ENCODE peak calls at places on chromosomes 11 and 22, in four cellular contexts. One of them, this sample, is unnamed.

GRCh38 chr11:131760191-131760951 is 390.0 kb downstream of the NTM start:
- DNase-seq in epithelial cell of esophagus: no peak
- DNase-seq in GM23338: peak; percentile 87
- DNase-seq in tibial nerve: no peak
- DNase-seq in this sample: no peak

GRCh38 chr22:44461083-44461375 is 37.0 kb downstream of the RTL6 start:
- DNase-seq in GM23338: no peak
- DNase-seq in tibial nerve: no peak
- DNase-seq in epithelial cell of esophagus: no peak
- DNase-seq in this sample: no peak

GRCh38 chr22:23058481-23059336 is 11.6 kb upstream of the GNAZ start:
- DNase-seq in tibial nerve: no peak
- DNase-seq in epithelial cell of esophagus: no peak
- DNase-seq in GM23338: no peak
- DNase-seq in this sample: no peak

GRCh38 chr11:111327908-111328624 is 29.7 kb downstream of the POU2AF3 start:
- DNase-seq in tibial nerve: no peak
- DNase-seq in GM23338: peak; percentile 6
- DNase-seq in epithelial cell of esophagus: no peak
- DNase-seq in this sample: no peak

GRCh38 chr11:131397666-131398065 is 27.3 kb downstream of the NTM start:
- DNase-seq in tibial nerve: no peak
- DNase-seq in epithelial cell of esophagus: no peak
- DNase-seq in GM23338: no peak
- DNase-seq in this sample: no peak

GRCh38 chr11:4154503-4154902 is 59.9 kb downstream of the RRM1 start:
- DNase-seq in epithelial cell of esophagus: no peak
- DNase-seq in tibial nerve: no peak
- DNase-seq in GM23338: no peak
- DNase-seq in this sample: no peak

GRCh38 chr11:67600324-67601029 is 6.3 kb upstream of the NDUFV1 start:
- DNase-seq in epithelial cell of esophagus: no peak
- DNase-seq in GM23338: no peak
- DNase-seq in tibial nerve: no peak
- DNase-seq in this sample: no peak

GRCh38 chr11:1888347-1888753 is 3.3 kb downstream of the PRR33 start:
- DNase-seq in GM23338: no peak
- DNase-seq in tibial nerve: no peak
- DNase-seq in epithelial cell of esophagus: no peak
- DNase-seq in this sample: no peak

GRCh38 chr11:115222218-115222862 is 281.9 kb downstream of the CADM1 start:
- DNase-seq in tibial nerve: no peak
- DNase-seq in GM23338: peak; percentile 28
- DNase-seq in epithelial cell of esophagus: peak; percentile 96
- DNase-seq in this sample: peak; percentile 79

GRCh38 chr22:49930596-49931412 is 12.4 kb downstream of the CRELD2 start:
- DNase-seq in epithelial cell of esophagus: peak; percentile 79
- DNase-seq in GM23338: peak; percentile 43
- DNase-seq in tibial nerve: peak; percentile 61
- DNase-seq in this sample: peak; percentile 64

DNA sequence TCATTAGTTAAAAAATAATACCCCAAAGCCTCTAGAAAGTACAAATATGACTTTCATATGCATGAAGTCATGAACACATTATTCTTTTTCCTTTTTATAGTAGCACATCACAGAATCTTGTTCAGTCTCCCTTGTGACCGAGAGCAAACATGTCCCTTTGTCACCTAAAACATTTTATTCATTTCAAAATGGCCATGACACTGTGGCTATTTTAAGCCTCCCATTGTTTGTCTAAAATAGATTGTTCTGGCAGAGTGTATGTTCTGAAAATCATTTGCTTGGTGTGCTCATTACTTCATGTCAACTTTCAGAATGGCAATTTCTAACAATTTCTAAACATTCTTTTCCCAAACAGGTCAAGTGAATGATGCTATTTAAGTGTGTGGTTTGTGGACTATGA is 865.0 kb downstream of the JRKL start:
- DNase-seq in tibial nerve: no peak
- DNase-seq in epithelial cell of esophagus: no peak
- DNase-seq in GM23338: no peak
- DNase-seq in this sample: no peak
- TF ChIP-seq CTCF in tibial nerve: no peak
- TF ChIP-seq CTCF in epithelial cell of esophagus: no peak
- TF ChIP-seq CTCF in GM23338: no peak
- TF ChIP-seq CTCF in this sample: no peak

DNA sequence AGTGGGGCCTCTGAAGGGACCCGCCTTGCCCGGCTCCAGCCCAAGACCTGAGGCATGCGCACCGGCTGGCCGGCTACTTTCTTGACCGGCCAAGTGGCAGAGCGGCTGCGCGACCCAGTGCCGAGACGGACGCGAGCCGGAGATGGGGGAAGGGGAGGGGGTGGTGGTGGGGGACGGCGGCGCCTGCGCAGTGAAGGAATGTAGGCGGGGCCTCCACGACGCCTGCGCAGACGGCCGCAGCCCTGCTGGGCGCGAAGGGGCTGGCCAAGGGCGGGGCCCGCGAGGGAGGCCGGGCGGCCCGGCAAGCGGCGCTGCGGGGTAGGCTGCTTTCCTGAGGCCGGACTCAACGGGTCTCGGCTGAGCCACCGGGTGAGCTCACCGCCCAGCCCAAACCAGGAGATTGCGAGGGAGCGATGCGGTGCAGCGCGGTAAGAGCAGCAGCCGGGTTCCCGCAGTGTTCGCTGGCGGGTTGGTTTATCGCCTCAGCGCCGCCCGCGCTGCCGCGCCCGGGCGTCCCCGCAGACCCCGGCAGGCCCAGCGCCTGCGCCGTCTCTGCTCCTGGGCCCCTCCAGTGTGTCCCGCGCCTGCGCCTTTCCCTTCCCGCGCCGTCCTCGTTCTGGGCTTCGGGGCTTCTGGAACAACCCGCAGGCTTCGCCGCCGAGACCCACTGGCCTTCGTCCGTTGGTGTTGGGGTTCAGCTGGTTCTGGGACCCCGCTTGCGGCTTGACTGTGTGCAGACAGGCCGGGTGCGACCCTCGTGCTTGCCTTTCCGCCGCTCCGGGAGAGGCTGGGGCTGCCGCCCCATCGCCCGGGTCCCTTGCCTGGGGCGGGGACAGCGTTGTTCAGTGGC is at the start of gene SPECC1L:
- DNase-seq in epithelial cell of esophagus: peak; percentile 96
- DNase-seq in tibial nerve: peak; percentile 85
- DNase-seq in GM23338: peak; percentile 93
- DNase-seq in this sample: peak; percentile 94
- TF ChIP-seq CTCF in epithelial cell of esophagus: no peak
- TF ChIP-seq CTCF in tibial nerve: no peak
- TF ChIP-seq CTCF in GM23338: no peak
- TF ChIP-seq CTCF in this sample: peak; percentile 12

GRCh38 chr11:101439488-101439887 is 144.3 kb downstream of the TRPC6 start:
- DNase-seq in epithelial cell of esophagus: no peak
- DNase-seq in GM23338: peak; percentile 56
- DNase-seq in tibial nerve: no peak
- DNase-seq in this sample: no peak
- TF ChIP-seq CTCF in epithelial cell of esophagus: no peak
- TF ChIP-seq CTCF in GM23338: peak; percentile 59
- TF ChIP-seq CTCF in tibial nerve: no peak
- TF ChIP-seq CTCF in this sample: peak; percentile 5

GRCh38 chr11:55719608-55720160 is 53.6 kb upstream of the OR5D13 start:
- DNase-seq in GM23338: no peak
- DNase-seq in epithelial cell of esophagus: no peak
- DNase-seq in tibial nerve: no peak
- DNase-seq in this sample: no peak

GRCh38 chr11:55714982-55715888 is 53.2 kb downstream of the OR4C6 start:
- DNase-seq in tibial nerve: no peak
- DNase-seq in GM23338: peak; percentile 57
- DNase-seq in epithelial cell of esophagus: no peak
- DNase-seq in this sample: no peak
- TF ChIP-seq CTCF in tibial nerve: no peak
- TF ChIP-seq CTCF in GM23338: peak; percentile 66
- TF ChIP-seq CTCF in epithelial cell of esophagus: peak; percentile 10
- TF ChIP-seq CTCF in this sample: peak; percentile 48

DNA sequence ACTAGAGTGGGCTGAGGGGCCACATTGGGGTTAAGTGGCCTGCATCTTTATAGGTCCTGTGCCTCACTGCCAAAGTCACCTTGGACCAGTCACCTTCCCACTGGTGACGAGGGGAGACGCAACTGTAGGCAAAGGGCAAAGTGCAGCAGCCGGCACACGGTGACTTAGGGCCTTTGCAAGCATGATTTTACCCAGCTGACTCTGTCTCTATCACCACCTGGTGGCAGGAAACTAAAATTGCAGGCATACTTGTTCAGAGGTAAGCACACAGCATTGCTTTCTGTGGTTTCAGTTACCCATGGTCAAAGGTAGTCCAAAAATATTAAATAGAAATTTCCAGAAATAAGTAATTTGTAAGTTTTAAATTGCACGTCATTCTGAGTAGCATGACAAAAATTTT is 1164.4 kb downstream of the BRD1 start:
- DNase-seq in GM23338: peak; percentile 23
- DNase-seq in epithelial cell of esophagus: no peak
- DNase-seq in tibial nerve: no peak
- DNase-seq in this sample: no peak
- TF ChIP-seq CTCF in GM23338: peak; percentile 53
- TF ChIP-seq CTCF in epithelial cell of esophagus: peak; percentile 5
- TF ChIP-seq CTCF in tibial nerve: no peak
- TF ChIP-seq CTCF in this sample: peak; percentile 37